ENCODE peak calls at places on chromosomes 12 and 14, in nine cellular contexts. V is activated T-cell treated with anti-CD3 and anti-CD28 coated beads, Interleukin-2, amount 50 U/mL, for 48 hours; D is endothelial cell; N is stimulated activated CD4-positive, alpha-beta T cell treated with anti-CD3 and anti-CD28 coated beads, Interleukin-4, amount 100 ng/mL, for 4 hours; S is HCT116; K is epithelial cell of prostate; A is NCI-H2171; H is HFF-Myc; R is posterior cingulate gyrus. Y is an unnamed sample.

GRCh38 chr14:76870146-76870545 is 43.9 kb downstream of the LRRC74A start:
- DNase-seq in V (no peak), D (peak), N (no peak), S (no peak), K (no peak), A (no peak), H (no peak), R (no peak), Y (peak)

GRCh38 chr14:77761205-77761931 is 412 bp upstream of the SNW1 start:
- DNase-seq in V (no peak), D (peak), N (no peak), S (no peak), K (peak), A (peak), H (no peak), R (no peak), Y (peak)

GRCh38 chr14:100872641-100873071 is 30.9 kb downstream of the RTL1 start:
- DNase-seq in V (no peak), D (no peak), N (no peak), S (no peak), K (no peak), A (no peak), H (no peak), R (no peak), Y (peak)

GRCh38 chr12:113601656-113602263 is 130.1 kb upstream of the LHX5 start:
- DNase-seq in V (no peak), D (peak), N (no peak), S (no peak), K (no peak), A (no peak), H (no peak), R (no peak), Y (peak)

GRCh38 chr14:100606687-100607610 is 19.7 kb upstream of the BEGAIN start:
- DNase-seq in V (no peak), D (no peak), N (no peak), S (no peak), K (no peak), A (no peak), H (no peak), R (no peak), Y (no peak)

GRCh38 chr14:45201908-45202307 is 51.1 kb downstream of the MIS18BP1 start:
- DNase-seq in V (no peak), D (peak), N (peak), S (no peak), K (no peak), A (peak), H (no peak), R (peak), Y (peak)

GRCh38 chr12:127640181-127640886 is 626.6 kb upstream of the TMEM132C start:
- DNase-seq in V (no peak), D (no peak), N (no peak), S (no peak), K (no peak), A (no peak), H (no peak), R (no peak), Y (no peak)

GRCh38 chr14:102095231-102095870 is 8.5 kb upstream of the HSP90AA1 start:
- DNase-seq in V (peak), D (no peak), N (no peak), S (no peak), K (no peak), A (no peak), H (no peak), R (no peak), Y (peak)

GRCh38 chr12:54419088-54419887 is at the start of gene ITGA5:
- DNase-seq in V (peak), D (peak), N (peak), S (peak), K (no peak), A (no peak), H (no peak), R (peak), Y (peak)

GRCh38 chr12:94458882-94459772 is 540 bp downstream of the CEP83 start:
- DNase-seq in V (no peak), D (peak), N (no peak), S (peak), K (no peak), A (peak), H (no peak), R (no peak), Y (peak)

GRCh38 chr12:61758661-61759060 is 501.5 kb upstream of the USP15 start:
- DNase-seq in V (no peak), D (no peak), N (no peak), S (no peak), K (no peak), A (no peak), H (no peak), R (no peak), Y (no peak)

GRCh38 chr14:90809530-90810312 is 6.5 kb downstream of the TTC7B start:
- DNase-seq in V (no peak), D (no peak), N (no peak), S (no peak), K (no peak), A (no peak), H (no peak), R (no peak), Y (no peak)

GRCh38 chr12:131716282-131716681 is 5.4 kb downstream of the SFSWAP start:
- DNase-seq in V (no peak), D (no peak), N (no peak), S (no peak), K (no peak), A (no peak), H (no peak), R (no peak), Y (peak)

GRCh38 chr14:23695220-23695999 is 59.2 kb downstream of the DHRS2 start:
- DNase-seq in V (no peak), D (peak), N (no peak), S (no peak), K (no peak), A (no peak), H (no peak), R (no peak), Y (peak)

GRCh38 chr14:46661728-46662127 is 10.1 kb upstream of the RPL10L start:
- DNase-seq in V (no peak), D (no peak), N (no peak), S (peak), K (no peak), A (no peak), H (no peak), R (no peak), Y (no peak)

GRCh38 chr12:94704452-94704871 is 54.1 kb upstream of the TMCC3 start:
- DNase-seq in V (no peak), D (no peak), N (no peak), S (no peak), K (peak), A (no peak), H (peak), R (no peak), Y (peak)

GRCh38 chr14:54711812-54712211 is 144.9 kb downstream of the SAMD4A start:
- DNase-seq in V (no peak), D (no peak), N (no peak), S (no peak), K (no peak), A (no peak), H (no peak), R (no peak), Y (no peak)

GRCh38 chr12:122895757-122896636 is at the start of gene VPS37B:
- DNase-seq in V (peak), D (peak), N (peak), S (peak), K (no peak), A (peak), H (peak), R (peak), Y (peak)

GRCh38 chr14:105538481-105539049 is 12.2 kb downstream of the TMEM121 start:
- DNase-seq in V (no peak), D (no peak), N (no peak), S (no peak), K (no peak), A (no peak), H (no peak), R (no peak), Y (no peak)

GRCh38 chr12:42776396-42776795 is 186.8 kb upstream of the PRICKLE1 start:
- DNase-seq in V (no peak), D (no peak), N (no peak), S (no peak), K (no peak), A (no peak), H (no peak), R (no peak), Y (no peak)

GRCh38 chr12:76698316-76698715 is 65.6 kb upstream of the ZDHHC17 start:
- DNase-seq in V (no peak), D (no peak), N (no peak), S (no peak), K (no peak), A (no peak), H (no peak), R (no peak), Y (no peak)

GRCh38 chr14:54763761-54764160 is 138.9 kb downstream of the GCH1 start:
- DNase-seq in V (no peak), D (no peak), N (no peak), S (no peak), K (no peak), A (no peak), H (no peak), R (peak), Y (no peak)

GRCh38 chr14:59146484-59146883 is 42.0 kb upstream of the DAAM1 start:
- DNase-seq in V (no peak), D (no peak), N (no peak), S (no peak), K (no peak), A (no peak), H (no peak), R (no peak), Y (no peak)

Y was measured in erythroblast.